ENCODE peak calls at places on chromosomes 4 and X, in six cellular contexts. Z is H9, M is mesendoderm, I is trophoblast cell, A is IMR-90, V is mesenchymal stem cell. K is an unnamed sample.

GRCh38 chr4:116899536-116899935 is 185.8 kb downstream of the TRAM1L1 start:
- DNase-seq in M (no peak), V (no peak), Z (no peak), A (no peak), I (no peak), K (no peak)

GRCh38 chr4:21090098-21090666 is 389.9 kb downstream of the PACRGL start:
- DNase-seq in A (no peak), I (no peak), V (no peak), M (no peak), Z (no peak), K (no peak)

GRCh38 chr4:48718818-48719465 is 61.1 kb downstream of the FRYL start:
- DNase-seq in V (no peak), A (no peak), I (no peak), Z (no peak), M (no peak), K (no peak)

GRCh38 chr4:57270350-57270749 is 160.2 kb upstream of the IGFBP7 start:
- DNase-seq in V (no peak), I (peak), A (no peak), Z (no peak), M (no peak), K (no peak)

GRCh38 chrX:9642270-9642995 is 123.2 kb downstream of the GPR143 start:
- DNase-seq in Z (no peak), A (no peak), M (no peak), V (no peak), I (no peak), K (no peak)

GRCh38 chrX:103382893-103383292 is 6.6 kb downstream of the BEX3 start:
- DNase-seq in I (no peak), Z (no peak), A (no peak), V (no peak), M (no peak), K (no peak)

GRCh38 chr4:133403913-133404312 is 254.8 kb downstream of the PCDH10 start:
- DNase-seq in Z (no peak), V (no peak), I (no peak), A (no peak), M (peak), K (no peak)

GRCh38 chr4:128229458-128229805 is 58.2 kb downstream of the PGRMC2 start:
- DNase-seq in V (peak), A (peak), I (peak), Z (no peak), M (no peak), K (no peak)

GRCh38 chr4:149718500-149718899 is 97.1 kb downstream of the IQCM start:
- DNase-seq in M (no peak), I (no peak), V (no peak), A (no peak), Z (no peak), K (no peak)

GRCh38 chr4:68445111-68445510 is 2.2 kb upstream of the TMPRSS11E start:
- DNase-seq in Z (no peak), I (no peak), A (no peak), V (no peak), M (no peak), K (no peak)

GRCh38 chr4:3799496-3799895 is 33.3 kb downstream of the ADRA2C start:
- DNase-seq in Z (no peak), V (no peak), M (no peak), A (no peak), I (no peak), K (no peak)
- H3K18ac ChIP-seq in Z (no peak), V (no peak), M (no peak), A (no peak), I (no peak), K (peak)

GRCh38 chrX:15849555-15849954 is 5.1 kb downstream of the AP1S2 start:
- DNase-seq in V (peak), Z (no peak), A (no peak), M (peak), I (no peak), K (no peak)
- H3K18ac ChIP-seq in V (no peak), Z (no peak), A (no peak), M (no peak), I (no peak), K (no peak)

GRCh38 chr4:86558799-86559198 is 35.3 kb upstream of the PTPN13 start:
- DNase-seq in M (no peak), A (peak), Z (no peak), V (no peak), I (no peak), K (no peak)
- H3K18ac ChIP-seq in M (no peak), A (no peak), Z (no peak), V (no peak), I (no peak), K (no peak)

GRCh38 chr4:86358176-86358701 is 1.6 kb downstream of the MAPK10 start:
- DNase-seq in I (no peak), A (peak), Z (no peak), M (peak), V (peak), K (no peak)

GRCh38 chr4:86362510-86362909 is 2.7 kb upstream of the MAPK10 start:
- DNase-seq in A (no peak), V (no peak), I (no peak), M (no peak), Z (no peak), K (no peak)

GRCh38 chr4:86356831-86357230 is 3.0 kb downstream of the MAPK10 start:
- DNase-seq in V (no peak), M (no peak), A (no peak), Z (no peak), I (no peak), K (no peak)

GRCh38 chr4:86357608-86358007 is 2.2 kb downstream of the MAPK10 start:
- DNase-seq in M (no peak), V (no peak), A (no peak), I (no peak), Z (no peak), K (no peak)

DNA sequence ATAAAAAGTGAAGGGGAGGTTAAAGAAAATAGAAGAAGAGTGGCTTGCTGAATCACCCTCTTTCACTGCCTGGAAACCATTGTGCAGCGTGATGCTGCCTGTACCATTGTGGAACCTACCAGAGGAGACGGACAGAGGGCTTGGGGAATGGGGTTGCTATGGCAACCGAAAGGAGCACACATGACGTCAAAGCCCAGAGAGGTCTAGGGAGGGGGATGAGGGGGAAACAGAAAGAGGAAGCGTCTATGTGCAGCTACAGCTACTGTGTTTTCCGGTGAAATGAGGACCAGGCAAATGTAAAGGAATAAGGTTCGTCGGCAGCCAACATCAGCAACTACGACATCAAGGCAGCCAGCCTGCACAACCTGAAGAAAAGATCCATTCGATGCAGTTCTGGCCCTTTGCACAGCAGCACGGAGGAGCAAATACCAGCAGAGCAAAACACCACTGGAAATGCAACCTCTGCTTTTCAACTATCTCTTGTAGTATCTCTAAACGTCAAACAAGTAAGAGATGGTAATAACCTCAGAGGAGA is at the start of gene MAPK10:
- DNase-seq in A (peak), I (peak), Z (peak), M (peak), V (peak), K (peak)
- H3K18ac ChIP-seq in A (peak), I (no peak), Z (peak), M (no peak), V (peak), K (peak)

DNA sequence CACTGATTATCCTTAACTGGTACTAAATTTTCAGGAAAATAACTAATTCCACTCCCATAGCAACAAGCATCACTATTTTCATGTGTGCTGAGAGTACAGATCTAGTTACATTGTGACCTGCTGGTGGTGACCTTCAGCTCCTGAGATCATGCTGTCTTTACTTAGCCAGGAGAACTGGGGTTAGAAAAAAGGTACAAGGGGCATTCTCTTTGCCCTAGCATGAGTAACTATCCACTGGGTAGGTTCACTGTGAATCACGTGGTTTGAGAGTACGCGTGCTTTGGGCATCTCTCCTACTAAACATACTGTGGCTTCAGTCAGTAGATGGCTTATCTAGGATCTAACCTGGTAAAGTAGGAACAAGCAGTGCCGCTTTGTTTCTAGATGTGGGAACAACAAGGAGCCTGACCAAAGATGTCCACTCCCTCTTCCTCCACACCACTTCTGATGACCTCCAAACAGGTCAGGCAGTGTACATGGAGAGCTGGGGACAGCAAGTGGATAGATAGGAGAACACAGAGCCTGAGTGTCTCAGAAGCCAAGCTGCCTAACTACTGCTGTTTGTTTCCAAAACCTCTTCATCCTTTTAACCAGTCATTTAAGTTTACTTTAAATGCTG is 90.2 kb downstream of the CBR4 start:
- DNase-seq in A (no peak), M (no peak), I (no peak), Z (no peak), V (no peak), K (no peak)
- H3K18ac ChIP-seq in A (no peak), M (no peak), I (no peak), Z (no peak), V (no peak), K (no peak)

GRCh38 chr4:52641853-52642563 is 17.1 kb downstream of the USP46 start:
- DNase-seq in M (no peak), I (peak), V (peak), Z (no peak), A (peak), K (no peak)
- H3K18ac ChIP-seq in M (no peak), I (no peak), V (no peak), Z (no peak), A (peak), K (no peak)